ENCODE peak calls at places on chromosomes 7 and 10, in four cellular contexts. X is activated T-cell treated with anti-CD3 and anti-CD28 coated beads, Interleukin-2, amount 50 U/mL, for 72 hours; Y is left cardiac atrium; D is astrocyte. Z is an unnamed sample.

GRCh38 chr7:77245015-77245755 is 45.6 kb upstream of the FGL2 start:
- DNase-seq in Y (peak), X (no peak), D (no peak), Z (no peak)

GRCh38 chr10:86437447-86437846 is 70.9 kb upstream of the GRID1 start:
- DNase-seq in D (no peak), Y (no peak), X (no peak), Z (no peak)

GRCh38 chr7:65287023-65287422 is 86.6 kb upstream of the ZNF92 start:
- DNase-seq in X (no peak), Y (no peak), D (peak), Z (no peak)

GRCh38 chr10:118330295-118331076 is 11.6 kb downstream of the FAM204A start:
- DNase-seq in D (no peak), Y (no peak), X (no peak), Z (no peak)

GRCh38 chr7:136074840-136075239 is 97.7 kb upstream of the MTPN start:
- DNase-seq in D (no peak), X (no peak), Y (no peak), Z (no peak)

GRCh38 chr7:36214608-36215016 is 61.6 kb downstream of the EEPD1 start:
- DNase-seq in X (no peak), D (no peak), Y (no peak), Z (no peak)

GRCh38 chr10:70381491-70382421 is 669 bp downstream of the LRRC20 start:
- DNase-seq in Y (peak), X (peak), D (peak), Z (peak)

GRCh38 chr7:17408245-17408903 is 109.9 kb downstream of the AHR start:
- DNase-seq in Y (peak), X (peak), D (peak), Z (no peak)

GRCh38 chr10:62306663-62307062 is 38.0 kb upstream of the RTKN2 start:
- DNase-seq in Y (no peak), D (peak), X (no peak), Z (no peak)

GRCh38 chr7:128226132-128226980 is 14.7 kb upstream of the LEP start:
- DNase-seq in Y (no peak), D (no peak), X (no peak), Z (no peak)